ENCODE peak calls at places on chromosomes 11 and 22, in seven cellular contexts. P, X, A, Y, N, M and I are unnamed samples.

GRCh38 chr22:17705565-17706450 is 67.3 kb downstream of the BCL2L13 start:
- DNase-seq in X (no peak), P (no peak), M (no peak), Y (no peak), A (no peak), N (no peak), I (no peak)

GRCh38 chr11:117723625-117724024 is 73.4 kb downstream of the DSCAML1 start:
- DNase-seq in A (no peak), P (no peak), M (no peak), N (no peak), X (no peak), Y (no peak), I (no peak)

GRCh38 chr11:124644426-124645280 is 22.0 kb downstream of the TBRG1 start:
- DNase-seq in X (peak; percentile 75), Y (peak; percentile 81), N (no peak), A (peak; percentile 58), P (peak; percentile 50), M (no peak), I (peak; percentile 64)

GRCh38 chr22:33620085-33620484 is 300.2 kb downstream of the LARGE1 start:
- DNase-seq in M (no peak), N (no peak), Y (no peak), X (no peak), P (no peak), A (peak; percentile 27), I (no peak)

GRCh38 chr11:116353517-116353916 is 419.3 kb downstream of the BUD13 start:
- DNase-seq in A (no peak), M (no peak), N (no peak), X (no peak), Y (no peak), P (no peak), I (no peak)

GRCh38 chr11:75966546-75967287 is 151.7 kb downstream of the UVRAG start:
- DNase-seq in Y (no peak), M (no peak), N (no peak), X (no peak), P (peak; percentile 21), A (no peak), I (no peak)

GRCh38 chr22:35335936-35336781 is 36.5 kb downstream of the TOM1 start:
- DNase-seq in M (no peak), Y (no peak), N (no peak), X (peak; percentile 66), A (no peak), P (no peak), I (no peak)

GRCh38 chr22:37163618-37164534 is 14.2 kb upstream of the IL2RB start:
- DNase-seq in Y (no peak), N (no peak), A (no peak), P (no peak), M (peak; percentile 90), X (no peak), I (no peak)

GRCh38 chr11:122215244-122215992 is 99.4 kb upstream of the BLID start:
- DNase-seq in M (no peak), N (peak; percentile 68), A (peak; percentile 64), X (peak; percentile 88), P (peak; percentile 51), Y (peak; percentile 16), I (peak; percentile 29)

GRCh38 chr22:44759430-44760310 is 7.3 kb downstream of the ARHGAP8 start:
- DNase-seq in Y (no peak), A (no peak), X (no peak), P (no peak), M (no peak), N (no peak), I (no peak)
- TF ChIP-seq JUND in Y (no peak), A (no peak), X (no peak), P (no peak), M (no peak), N (no peak), I (no peak)

DNA sequence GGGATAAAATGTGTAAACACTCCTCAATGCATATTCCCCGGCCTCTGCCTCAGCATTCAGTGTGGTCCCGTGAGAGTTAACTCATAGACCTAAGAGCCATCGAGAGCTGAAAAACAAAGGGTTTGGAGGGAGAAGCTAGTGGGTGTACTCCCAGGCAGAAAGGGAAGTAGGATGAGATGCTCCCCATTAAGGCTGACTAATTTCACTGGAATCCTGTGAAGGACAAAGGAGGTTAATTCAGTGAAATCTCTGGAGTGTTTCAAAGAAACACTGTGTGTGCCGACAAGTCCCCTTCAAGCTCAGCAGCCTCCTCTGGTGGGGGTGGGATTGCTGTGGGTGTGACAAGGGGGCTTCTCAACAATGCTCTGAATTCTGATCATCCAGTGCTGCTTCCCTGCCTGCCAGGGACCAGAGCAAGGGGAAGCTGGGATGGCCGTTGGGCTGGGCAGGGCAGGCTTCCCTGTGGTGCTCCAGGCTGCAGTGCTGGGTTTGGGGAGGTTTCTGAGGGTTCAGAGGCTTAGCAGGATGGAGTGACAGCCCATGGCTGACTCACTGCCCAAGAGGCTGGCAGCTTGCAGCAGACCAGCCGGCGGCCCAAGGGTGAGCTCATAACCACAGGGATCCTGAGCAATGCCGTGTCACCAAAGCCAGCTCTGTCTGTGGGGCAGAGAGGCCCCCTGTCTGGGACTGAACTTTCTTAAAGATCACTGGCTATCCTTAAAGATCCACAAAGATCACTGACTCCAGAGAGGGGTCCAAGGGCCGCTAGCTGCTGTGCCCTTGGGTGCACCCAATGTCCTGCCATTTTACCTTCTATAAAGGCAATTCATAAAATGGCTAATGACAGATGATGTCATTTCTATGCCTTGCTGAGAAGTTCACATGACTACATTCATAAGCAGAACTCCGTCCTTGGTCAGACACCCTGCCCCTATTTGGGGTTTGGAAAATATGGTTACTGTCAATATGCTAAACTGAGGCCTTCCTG is 61.3 kb upstream of the BMAL1 start:
- DNase-seq in M (no peak), N (no peak), X (no peak), A (no peak), Y (no peak), P (peak; percentile 94), I (peak; percentile 37)
- TF ChIP-seq JUND in M (no peak), N (no peak), X (peak; percentile 89), A (no peak), Y (no peak), P (peak; percentile 86), I (no peak)

GRCh38 chr11:93887111-93887510 is 36.7 kb upstream of the VSTM5 start:
- DNase-seq in N (no peak), A (no peak), P (no peak), M (no peak), Y (no peak), X (no peak), I (no peak)
- TF ChIP-seq JUND in N (no peak), A (no peak), P (no peak), M (no peak), Y (no peak), X (no peak), I (no peak)

GRCh38 chr11:34830648-34831047 is 85.5 kb downstream of the APIP start:
- DNase-seq in A (no peak), P (no peak), Y (no peak), M (no peak), X (peak; percentile 30), N (no peak), I (no peak)

GRCh38 chr11:34826384-34826726 is 89.8 kb downstream of the APIP start:
- DNase-seq in Y (no peak), P (no peak), N (no peak), A (no peak), M (no peak), X (no peak), I (no peak)

GRCh38 chr11:34833602-34834001 is 82.6 kb downstream of the APIP start:
- DNase-seq in A (no peak), X (no peak), Y (no peak), P (no peak), N (no peak), M (no peak), I (no peak)

GRCh38 chr11:34827239-34827638 is 88.9 kb downstream of the APIP start:
- DNase-seq in P (no peak), N (no peak), M (no peak), A (no peak), X (no peak), Y (no peak), I (no peak)

DNA sequence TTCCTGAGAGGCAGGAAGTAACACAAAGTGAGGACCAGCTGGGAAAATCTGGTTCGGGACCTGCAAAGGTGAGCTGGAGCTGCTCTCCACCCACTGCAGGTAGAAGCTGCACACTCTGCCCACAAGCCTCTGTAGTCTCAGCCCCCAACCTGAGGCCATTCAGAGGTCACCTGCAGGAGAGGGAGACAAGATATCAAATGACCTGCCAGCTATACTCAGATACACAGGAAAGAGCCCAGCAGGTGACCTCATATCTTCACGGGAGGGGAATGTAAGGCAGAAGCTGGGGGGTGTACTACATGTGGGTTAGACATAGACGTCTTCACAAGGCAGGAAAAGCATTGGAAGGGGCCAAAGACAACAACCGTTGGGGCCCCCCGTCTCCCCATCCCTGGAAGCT is 86.1 kb downstream of the APIP start:
- DNase-seq in N (no peak), P (no peak), Y (peak; percentile 67), M (no peak), X (no peak), A (no peak), I (no peak)
- TF ChIP-seq JUND in N (no peak), P (no peak), Y (no peak), M (no peak), X (no peak), A (no peak), I (no peak)

DNA sequence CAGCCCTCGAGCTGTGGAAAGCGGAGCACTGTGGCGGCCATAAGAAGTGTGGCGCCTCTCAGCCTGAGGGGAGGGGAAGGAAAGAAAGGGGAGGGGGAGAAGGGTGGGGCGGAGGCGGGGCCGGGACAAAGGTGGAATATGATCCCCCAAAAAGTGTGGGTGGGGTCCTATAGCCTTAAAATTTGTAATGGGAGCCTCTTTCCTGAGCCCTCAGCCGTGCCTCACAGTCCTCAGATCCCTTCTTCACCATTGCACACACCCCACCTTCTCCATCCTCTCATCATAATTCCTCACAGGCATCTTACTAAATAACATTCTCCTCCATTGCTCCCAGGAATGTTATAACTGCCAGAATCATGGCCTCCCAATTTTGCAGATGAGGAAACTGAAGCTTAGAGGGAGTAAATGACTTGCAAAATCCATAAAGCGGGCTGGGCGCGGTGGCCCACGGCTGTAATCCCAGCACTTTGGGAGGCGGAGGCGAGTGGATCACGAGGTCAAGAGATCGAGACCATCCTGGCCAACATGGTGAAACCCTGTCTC is 600 bp upstream of the RAB6A start:
- DNase-seq in M (no peak), Y (no peak), N (no peak), A (no peak), P (no peak), X (no peak), I (no peak)
- TF ChIP-seq JUND in M (no peak), Y (no peak), N (no peak), A (no peak), P (no peak), X (no peak), I (no peak)

GRCh38 chr11:109894242-109894641 is 198.9 kb upstream of the ZC3H12C start:
- DNase-seq in N (no peak), X (no peak), A (no peak), P (no peak), M (no peak), Y (peak; percentile 48), I (no peak)
- TF ChIP-seq JUND in N (no peak), X (no peak), A (no peak), P (no peak), M (no peak), Y (no peak), I (no peak)

GRCh38 chr22:45888221-45889092 is 88.5 kb downstream of the WNT7B start:
- DNase-seq in N (no peak), P (no peak), A (no peak), X (no peak), M (no peak), Y (no peak), I (no peak)
- TF ChIP-seq JUND in N (no peak), P (no peak), A (no peak), X (no peak), M (no peak), Y (no peak), I (no peak)

GRCh38 chr11:95780544-95780943 is 9.0 kb downstream of the FAM76B start:
- DNase-seq in X (no peak), Y (no peak), M (no peak), N (no peak), A (no peak), P (no peak), I (no peak)
- TF ChIP-seq JUND in X (no peak), Y (no peak), M (no peak), N (no peak), A (no peak), P (no peak), I (no peak)